ENCODE peak calls at places on chromosome 17, in nine cellular contexts. X, I, V, S, K, U, R, Z and N are unnamed samples.

GRCh38 chr17:33335491-33336173 is 42.5 kb upstream of the ASIC2 start:
- DNase-seq in Z (no peak), X (no peak), U (no peak), S (no peak), V (peak; percentile 32), I (peak; percentile 6), K (no peak), R (no peak), N (no peak)

GRCh38 chr17:39679521-39680192 is 8.2 kb downstream of the PGAP3 start:
- DNase-seq in S (no peak), R (no peak), X (no peak), I (no peak), Z (peak; percentile 25), V (no peak), K (no peak), U (no peak), N (no peak)

GRCh38 chr17:16282522-16282921 is 65.5 kb downstream of the PIGL start:
- DNase-seq in Z (no peak), K (peak; percentile 84), I (peak; percentile 85), X (no peak), U (peak; percentile 72), V (no peak), R (no peak), S (peak; percentile 63), N (peak; percentile 44)

GRCh38 chr17:39699818-39700147 is at the start of gene ERBB2:
- DNase-seq in V (peak; percentile 73), I (peak; percentile 75), R (peak; percentile 31), X (peak; percentile 44), U (peak; percentile 87), Z (no peak), S (peak; percentile 47), K (peak; percentile 79), N (peak; percentile 80)

GRCh38 chr17:75813081-75814020 is 28.7 kb downstream of the UNK start:
- DNase-seq in X (no peak), U (no peak), V (no peak), S (no peak), Z (no peak), I (no peak), R (no peak), K (no peak), N (no peak)

GRCh38 chr17:41635121-41636097 is 11.0 kb upstream of the KRT17 start:
- DNase-seq in R (no peak), X (peak; percentile 93), S (no peak), V (no peak), K (no peak), U (no peak), Z (no peak), I (no peak), N (no peak)

GRCh38 chr17:59406808-59407381 is 75.4 kb downstream of the YPEL2 start:
- DNase-seq in I (peak; percentile 41), S (peak; percentile 36), X (peak; percentile 37), U (no peak), Z (no peak), R (no peak), V (no peak), K (peak; percentile 60), N (peak; percentile 99)

GRCh38 chr17:14361470-14361869 is 60.6 kb downstream of the HS3ST3B1 start:
- DNase-seq in V (no peak), S (no peak), I (no peak), X (no peak), K (no peak), U (no peak), Z (no peak), R (no peak), N (no peak)

GRCh38 chr17:81328925-81329278 is 33.8 kb upstream of the SLC38A10 start:
- DNase-seq in I (peak; percentile 77), R (no peak), Z (no peak), U (peak; percentile 48), S (no peak), K (no peak), X (peak; percentile 90), V (no peak), N (no peak)

GRCh38 chr17:12744298-12744697 is 45.0 kb upstream of the ARHGAP44 start:
- DNase-seq in Z (no peak), R (no peak), I (peak; percentile 13), X (peak; percentile 40), U (peak; percentile 27), S (no peak), V (no peak), K (peak; percentile 47), N (no peak)

GRCh38 chr17:78337244-78338109 is 22.4 kb downstream of the SOCS3 start:
- DNase-seq in U (peak; percentile 68), V (no peak), S (peak; percentile 92), X (no peak), Z (no peak), I (peak; percentile 84), R (no peak), K (peak; percentile 68), N (no peak)

GRCh38 chr17:9767432-9767991 is 23.9 kb downstream of the DHRS7C start:
- DNase-seq in Z (no peak), I (no peak), V (no peak), U (no peak), R (no peak), K (no peak), X (peak; percentile 30), S (no peak), N (no peak)

GRCh38 chr17:65062168-65062915 is 5.8 kb upstream of the GNA13 start:
- DNase-seq in R (no peak), K (no peak), S (no peak), I (peak; percentile 29), U (peak; percentile 27), Z (no peak), V (no peak), X (no peak), N (peak; percentile 95)

GRCh38 chr17:21007646-21008045 is 35.2 kb downstream of the USP22 start:
- DNase-seq in S (no peak), I (no peak), R (no peak), U (no peak), V (no peak), Z (no peak), X (no peak), K (no peak), N (no peak)

GRCh38 chr17:67095803-67096202 is 51.4 kb downstream of the CACNG1 start:
- DNase-seq in Z (no peak), R (no peak), S (peak; percentile 20), V (no peak), X (no peak), U (no peak), I (peak; percentile 20), K (peak; percentile 57), N (no peak)

GRCh38 chr17:71071837-71072236 is 902.5 kb downstream of the KCNJ2 start:
- DNase-seq in R (peak; percentile 77), X (peak; percentile 66), K (peak; percentile 98), Z (no peak), U (peak; percentile 93), I (peak; percentile 99), V (no peak), S (peak; percentile 98), N (peak; percentile 82)

GRCh38 chr17:55411463-55411855 is 10.2 kb downstream of the MMD start:
- DNase-seq in U (no peak), K (no peak), I (no peak), S (no peak), X (no peak), R (no peak), Z (no peak), V (no peak), N (no peak)

GRCh38 chr17:45893725-45894021 is 681 bp upstream of the MAPT start:
- DNase-seq in K (no peak), U (no peak), X (no peak), V (no peak), I (no peak), R (no peak), S (no peak), Z (no peak), N (no peak)

GRCh38 chr17:45409659-45410076 is 23.0 kb downstream of the ARHGAP27 start:
- DNase-seq in V (no peak), U (no peak), K (no peak), S (no peak), X (no peak), R (no peak), Z (no peak), I (no peak), N (no peak)

GRCh38 chr17:846901-847777 is 65.0 kb downstream of the MRM3 start:
- DNase-seq in X (no peak), Z (no peak), K (peak; percentile 11), S (no peak), R (no peak), U (no peak), V (no peak), I (no peak), N (no peak)

GRCh38 chr17:18185832-18186231 is 2.2 kb downstream of the ALKBH5 start:
- DNase-seq in Z (no peak), X (peak; percentile 76), R (no peak), U (no peak), S (no peak), V (no peak), K (no peak), I (peak; percentile 47), N (no peak)

GRCh38 chr17:42058018-42058417 is 7.6 kb upstream of the C17orf113 start:
- DNase-seq in K (no peak), V (no peak), R (no peak), X (peak; percentile 69), I (no peak), U (no peak), Z (no peak), S (no peak), N (no peak)

GRCh38 chr17:9676742-9677387 is 31.5 kb downstream of the USP43 start:
- DNase-seq in V (no peak), K (no peak), Z (no peak), R (no peak), I (peak; percentile 83), X (no peak), U (peak; percentile 91), S (no peak), N (peak; percentile 83)

GRCh38 chr17:79919164-79919585 is 79.9 kb upstream of the CBX4 start:
- DNase-seq in U (peak; percentile 80), I (no peak), K (no peak), V (no peak), R (no peak), Z (no peak), S (no peak), X (no peak), N (peak; percentile 68)

GRCh38 chr17:33516645-33517044 is 223.6 kb upstream of the ASIC2 start:
- DNase-seq in K (no peak), U (no peak), S (no peak), Z (no peak), I (no peak), R (no peak), V (no peak), X (no peak), N (no peak)

GRCh38 chr17:29572691-29573557 is 4.4 kb downstream of the TP53I13 start:
- DNase-seq in R (no peak), I (peak; percentile 74), S (no peak), V (peak; percentile 64), Z (peak; percentile 51), X (no peak), K (peak; percentile 59), U (no peak), N (no peak)

GRCh38 chr17:27489045-27489715 is 32.9 kb downstream of the KSR1 start:
- DNase-seq in S (no peak), K (peak; percentile 80), R (peak; percentile 21), U (peak; percentile 66), Z (no peak), V (no peak), X (no peak), I (peak; percentile 30), N (no peak)

GRCh38 chr17:5708344-5708743 is 124.0 kb upstream of the NLRP1 start:
- DNase-seq in I (no peak), V (no peak), R (no peak), S (no peak), Z (no peak), X (no peak), U (no peak), K (no peak), N (no peak)

GRCh38 chr17:82868715-82869131 is 28.9 kb upstream of the ZNF750 start:
- DNase-seq in I (no peak), S (no peak), K (no peak), Z (no peak), R (no peak), V (no peak), X (no peak), U (no peak), N (no peak)

GRCh38 chr17:61467416-61468262 is 15.4 kb downstream of the TBX4 start:
- DNase-seq in X (peak; percentile 77), V (peak; percentile 79), K (peak; percentile 46), Z (no peak), I (peak; percentile 54), U (no peak), S (no peak), R (no peak), N (peak; percentile 25)

GRCh38 chr17:10069301-10069700 is 129.1 kb downstream of the GAS7 start:
- DNase-seq in Z (no peak), K (no peak), V (no peak), U (no peak), R (no peak), I (no peak), S (no peak), X (no peak), N (no peak)